ENCODE peak calls at places on chromosomes 7 and 10, in eight cellular contexts. One of them, this sample, is unnamed.

GRCh38 chr7:108528183-108528712 is 2.3 kb upstream of the PNPLA8 start:
- DNase-seq in SJCRH30: no peak
- DNase-seq in heart left ventricle: no peak
- DNase-seq in IMR-90: no peak
- DNase-seq in pancreas: no peak
- DNase-seq in astrocyte of the spinal cord: no peak
- DNase-seq in cardiac fibroblast: no peak
- DNase-seq in psoas muscle: no peak
- DNase-seq in this sample: no peak

GRCh38 chr10:24307696-24308476 is 98.9 kb downstream of the KIAA1217 start:
- DNase-seq in SJCRH30: peak; percentile 27
- DNase-seq in heart left ventricle: peak; percentile 40
- DNase-seq in IMR-90: no peak
- DNase-seq in pancreas: no peak
- DNase-seq in astrocyte of the spinal cord: no peak
- DNase-seq in cardiac fibroblast: no peak
- DNase-seq in psoas muscle: no peak
- DNase-seq in this sample: no peak

GRCh38 chr10:17229016-17229716 is 1.1 kb downstream of the VIM start:
- DNase-seq in SJCRH30: peak; percentile 92
- DNase-seq in heart left ventricle: peak; percentile 93
- DNase-seq in IMR-90: peak; percentile 89
- DNase-seq in pancreas: peak; percentile 83
- DNase-seq in astrocyte of the spinal cord: peak; percentile 95
- DNase-seq in cardiac fibroblast: peak; percentile 92
- DNase-seq in psoas muscle: peak; percentile 94
- DNase-seq in this sample: peak; percentile 77

GRCh38 chr10:5151076-5151475 is 33.9 kb downstream of the AKR1C8 start:
- DNase-seq in SJCRH30: no peak
- DNase-seq in heart left ventricle: no peak
- DNase-seq in IMR-90: no peak
- DNase-seq in pancreas: no peak
- DNase-seq in astrocyte of the spinal cord: no peak
- DNase-seq in cardiac fibroblast: no peak
- DNase-seq in psoas muscle: no peak
- DNase-seq in this sample: no peak

GRCh38 chr7:27143022-27143949 is at the start of gene HOXA5:
- DNase-seq in SJCRH30: peak; percentile 95
- DNase-seq in heart left ventricle: no peak
- DNase-seq in IMR-90: peak; percentile 100
- DNase-seq in pancreas: peak; percentile 64
- DNase-seq in astrocyte of the spinal cord: peak; percentile 99
- DNase-seq in cardiac fibroblast: peak; percentile 62
- DNase-seq in psoas muscle: peak; percentile 86
- DNase-seq in this sample: no peak

GRCh38 chr10:117431160-117431559 is 55.9 kb upstream of the PDZD8 start:
- DNase-seq in SJCRH30: no peak
- DNase-seq in heart left ventricle: no peak
- DNase-seq in IMR-90: no peak
- DNase-seq in pancreas: no peak
- DNase-seq in astrocyte of the spinal cord: no peak
- DNase-seq in cardiac fibroblast: peak; percentile 36
- DNase-seq in psoas muscle: no peak
- DNase-seq in this sample: no peak

GRCh38 chr10:88059176-88059575 is 195.8 kb downstream of the PTEN start:
- DNase-seq in SJCRH30: no peak
- DNase-seq in heart left ventricle: no peak
- DNase-seq in IMR-90: no peak
- DNase-seq in pancreas: no peak
- DNase-seq in astrocyte of the spinal cord: no peak
- DNase-seq in cardiac fibroblast: no peak
- DNase-seq in psoas muscle: no peak
- DNase-seq in this sample: no peak

GRCh38 chr10:3427846-3428442 is 255.4 kb upstream of the PITRM1 start:
- DNase-seq in SJCRH30: peak; percentile 2
- DNase-seq in heart left ventricle: peak; percentile 35
- DNase-seq in IMR-90: no peak
- DNase-seq in pancreas: no peak
- DNase-seq in astrocyte of the spinal cord: no peak
- DNase-seq in cardiac fibroblast: no peak
- DNase-seq in psoas muscle: peak; percentile 75
- DNase-seq in this sample: peak; percentile 31

GRCh38 chr7:17844514-17845196 is 95.6 kb downstream of the SNX13 start:
- DNase-seq in SJCRH30: no peak
- DNase-seq in heart left ventricle: no peak
- DNase-seq in IMR-90: peak; percentile 15
- DNase-seq in pancreas: no peak
- DNase-seq in astrocyte of the spinal cord: peak; percentile 15
- DNase-seq in cardiac fibroblast: peak; percentile 34
- DNase-seq in psoas muscle: no peak
- DNase-seq in this sample: no peak

GRCh38 chr7:142847353-142847752 is 7.5 kb upstream of the EPHB6 start:
- DNase-seq in SJCRH30: no peak
- DNase-seq in heart left ventricle: no peak
- DNase-seq in IMR-90: no peak
- DNase-seq in pancreas: no peak
- DNase-seq in astrocyte of the spinal cord: no peak
- DNase-seq in cardiac fibroblast: no peak
- DNase-seq in psoas muscle: no peak
- DNase-seq in this sample: no peak

GRCh38 chr10:131822694-131823245 is 78.0 kb upstream of the PPP2R2D start:
- DNase-seq in SJCRH30: no peak
- DNase-seq in heart left ventricle: no peak
- DNase-seq in IMR-90: no peak
- DNase-seq in pancreas: peak; percentile 18
- DNase-seq in astrocyte of the spinal cord: no peak
- DNase-seq in cardiac fibroblast: no peak
- DNase-seq in psoas muscle: peak; percentile 35
- DNase-seq in this sample: no peak

GRCh38 chr7:16921644-16922257 is 40.0 kb upstream of the AGR3 start:
- DNase-seq in SJCRH30: no peak
- DNase-seq in heart left ventricle: no peak
- DNase-seq in IMR-90: peak; percentile 20
- DNase-seq in pancreas: no peak
- DNase-seq in astrocyte of the spinal cord: peak; percentile 24
- DNase-seq in cardiac fibroblast: peak; percentile 55
- DNase-seq in psoas muscle: no peak
- DNase-seq in this sample: no peak

GRCh38 chr7:143239822-143240221 is 18.0 kb downstream of the TAS2R40 start:
- DNase-seq in SJCRH30: no peak
- DNase-seq in heart left ventricle: no peak
- DNase-seq in IMR-90: peak; percentile 19
- DNase-seq in pancreas: no peak
- DNase-seq in astrocyte of the spinal cord: peak; percentile 36
- DNase-seq in cardiac fibroblast: peak; percentile 86
- DNase-seq in psoas muscle: no peak
- DNase-seq in this sample: peak; percentile 35

DNA sequence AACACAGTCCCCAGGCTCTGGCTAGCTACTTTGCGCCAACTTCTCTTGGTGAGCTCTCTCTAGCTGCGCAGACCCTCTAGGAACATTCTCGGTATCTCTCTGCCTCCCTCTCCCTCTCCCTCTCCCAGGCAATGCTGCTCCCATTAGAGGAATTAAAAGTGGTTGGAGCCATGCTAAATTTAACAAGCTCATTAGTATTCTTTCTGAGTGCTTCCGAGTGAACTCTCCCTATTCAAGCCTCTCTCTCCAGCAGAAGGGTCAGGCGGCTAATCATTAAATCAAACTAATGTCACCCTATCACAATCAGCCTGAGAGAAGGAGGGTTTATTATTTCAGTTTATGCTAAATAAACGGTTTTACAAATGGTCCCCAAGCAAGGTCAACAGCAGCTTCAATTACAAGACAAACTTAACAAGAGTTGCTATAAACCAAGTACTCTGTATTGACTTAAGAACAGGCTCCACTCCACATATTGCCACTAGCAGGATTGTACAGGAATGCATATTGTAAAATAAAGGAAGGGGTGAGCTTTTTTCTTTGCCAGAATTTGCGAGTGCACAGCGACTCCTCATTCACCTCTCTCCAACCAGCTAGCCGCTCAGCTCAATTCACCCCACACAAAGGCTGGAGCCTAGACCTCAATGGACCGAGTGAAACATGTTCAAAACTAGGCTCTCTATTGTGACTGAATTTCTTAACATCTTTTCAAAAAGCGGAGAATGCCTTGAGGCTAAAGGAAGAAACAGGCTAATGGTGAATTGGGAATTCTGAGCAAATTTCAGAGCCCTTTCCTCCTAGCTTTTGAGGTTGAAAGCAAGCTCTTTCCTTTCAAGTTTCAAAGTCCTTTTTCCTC is 84.4 kb downstream of the GLI3 start:
- DNase-seq in SJCRH30: peak; percentile 13
- DNase-seq in heart left ventricle: no peak
- DNase-seq in IMR-90: no peak
- DNase-seq in pancreas: no peak
- DNase-seq in astrocyte of the spinal cord: no peak
- DNase-seq in cardiac fibroblast: no peak
- DNase-seq in psoas muscle: no peak
- DNase-seq in this sample: no peak
- H3K4me3 ChIP-seq in SJCRH30: no peak overlapping the region
- H3K4me3 ChIP-seq in heart left ventricle: no peak overlapping the region
- H3K4me3 ChIP-seq in IMR-90: no peak overlapping the region
- H3K4me3 ChIP-seq in pancreas: no peak overlapping the region
- H3K4me3 ChIP-seq in astrocyte of the spinal cord: no peak overlapping the region
- H3K4me3 ChIP-seq in cardiac fibroblast: no peak overlapping the region
- H3K4me3 ChIP-seq in psoas muscle: no peak overlapping the region
- H3K4me3 ChIP-seq in this sample: no peak overlapping the region

GRCh38 chr10:100537475-100537874 is 1.7 kb downstream of the HIF1AN start:
- DNase-seq in SJCRH30: peak; percentile 77
- DNase-seq in heart left ventricle: no peak
- DNase-seq in IMR-90: no peak
- DNase-seq in pancreas: no peak
- DNase-seq in astrocyte of the spinal cord: no peak
- DNase-seq in cardiac fibroblast: no peak
- DNase-seq in psoas muscle: no peak
- DNase-seq in this sample: no peak

GRCh38 chr10:100534726-100535125 is 1.0 kb upstream of the HIF1AN start:
- DNase-seq in SJCRH30: peak; percentile 29
- DNase-seq in heart left ventricle: no peak
- DNase-seq in IMR-90: no peak
- DNase-seq in pancreas: no peak
- DNase-seq in astrocyte of the spinal cord: no peak
- DNase-seq in cardiac fibroblast: no peak
- DNase-seq in psoas muscle: no peak
- DNase-seq in this sample: no peak

GRCh38 chr10:100535715-100536353 is at the start of gene HIF1AN:
- DNase-seq in SJCRH30: peak; percentile 99
- DNase-seq in heart left ventricle: peak; percentile 92
- DNase-seq in IMR-90: peak; percentile 95
- DNase-seq in pancreas: peak; percentile 85
- DNase-seq in astrocyte of the spinal cord: peak; percentile 96
- DNase-seq in cardiac fibroblast: peak; percentile 97
- DNase-seq in psoas muscle: peak; percentile 94
- DNase-seq in this sample: peak; percentile 78

GRCh38 chr10:100531761-100532160 is 2.1 kb upstream of the NDUFB8 start:
- DNase-seq in SJCRH30: peak; percentile 24
- DNase-seq in heart left ventricle: no peak
- DNase-seq in IMR-90: no peak
- DNase-seq in pancreas: no peak
- DNase-seq in astrocyte of the spinal cord: no peak
- DNase-seq in cardiac fibroblast: no peak
- DNase-seq in psoas muscle: no peak
- DNase-seq in this sample: no peak

DNA sequence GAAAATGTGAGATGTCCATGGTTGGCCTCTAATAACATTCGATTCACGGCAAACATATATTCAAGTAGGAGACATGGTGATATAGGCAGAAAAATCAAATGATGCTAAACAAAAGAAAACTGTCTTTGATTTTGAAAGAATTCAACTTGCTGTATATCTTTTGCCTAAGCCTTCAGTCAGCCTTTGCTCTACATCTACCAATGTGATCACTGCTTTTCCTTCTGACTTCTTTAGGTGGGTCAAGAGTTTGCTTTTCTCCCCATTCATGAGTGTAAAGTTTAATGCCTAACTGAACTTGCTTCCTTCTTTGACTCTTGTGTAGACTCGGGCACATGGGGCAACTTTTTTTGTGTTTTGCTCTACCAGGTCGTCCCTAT is 417 bp upstream of the HIF1AN start:
- DNase-seq in SJCRH30: no peak
- DNase-seq in heart left ventricle: no peak
- DNase-seq in IMR-90: no peak
- DNase-seq in pancreas: no peak
- DNase-seq in astrocyte of the spinal cord: no peak
- DNase-seq in cardiac fibroblast: no peak
- DNase-seq in psoas muscle: no peak
- DNase-seq in this sample: no peak
- H3K4me3 ChIP-seq in SJCRH30: peak overlapping the region; percentile 88
- H3K4me3 ChIP-seq in heart left ventricle: peak overlapping the region; percentile 75
- H3K4me3 ChIP-seq in IMR-90: peak overlapping the region; percentile 68
- H3K4me3 ChIP-seq in pancreas: peak overlapping the region; percentile 91
- H3K4me3 ChIP-seq in astrocyte of the spinal cord: peak overlapping the region; percentile 91
- H3K4me3 ChIP-seq in cardiac fibroblast: peak overlapping the region; percentile 72
- H3K4me3 ChIP-seq in psoas muscle: peak overlapping the region; percentile 89
- H3K4me3 ChIP-seq in this sample: peak overlapping the region; percentile 63

DNA sequence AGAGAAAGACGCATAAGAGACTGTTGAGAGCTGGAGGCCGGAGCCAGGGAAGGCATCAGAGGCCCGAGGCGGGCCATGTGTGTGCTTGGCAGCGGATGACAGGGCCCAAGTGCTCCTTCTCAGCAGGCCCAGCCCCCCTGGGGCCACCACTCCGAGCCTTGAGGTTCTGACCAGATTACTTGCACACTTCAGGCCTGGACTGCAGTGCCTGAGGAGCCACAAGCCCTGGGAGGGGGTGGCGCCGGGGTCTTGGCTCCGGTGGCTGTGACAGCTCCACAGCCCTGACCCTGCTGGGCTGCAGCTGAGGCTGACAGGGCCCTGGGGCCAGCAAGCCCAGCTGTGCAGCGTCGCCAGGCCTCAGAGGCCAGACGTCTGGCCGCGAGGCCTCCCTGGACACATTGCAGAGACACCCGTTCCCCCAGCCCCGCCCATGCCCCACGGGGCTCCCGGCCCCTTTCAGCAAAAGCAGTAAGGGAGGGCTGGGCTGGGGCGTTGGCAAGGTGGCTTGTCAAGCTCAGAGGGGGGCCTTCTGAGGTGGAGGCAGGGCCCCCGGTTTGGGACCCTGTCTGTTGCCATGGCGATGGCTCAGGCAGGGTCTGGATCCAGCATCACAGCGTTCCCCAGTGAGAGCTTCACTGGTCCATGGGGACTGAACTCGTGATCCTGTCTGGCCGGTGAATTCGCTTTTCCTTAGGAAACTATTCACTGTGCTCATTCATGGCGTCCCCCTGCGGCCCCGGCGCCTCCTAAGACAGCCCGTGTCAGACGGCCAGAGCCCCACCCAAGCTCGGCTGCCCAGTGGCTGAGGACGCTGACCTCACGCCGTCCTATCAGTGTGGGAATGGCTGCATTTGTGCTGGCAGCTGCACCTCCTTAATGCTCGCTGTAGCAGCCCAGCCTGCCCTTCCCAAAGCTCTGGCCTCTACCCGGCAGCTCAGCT is 5.7 kb downstream of the ELN start:
- DNase-seq in SJCRH30: peak; percentile 88
- DNase-seq in heart left ventricle: peak; percentile 88
- DNase-seq in IMR-90: no peak
- DNase-seq in pancreas: peak; percentile 85
- DNase-seq in astrocyte of the spinal cord: peak; percentile 46
- DNase-seq in cardiac fibroblast: peak; percentile 67
- DNase-seq in psoas muscle: peak; percentile 90
- DNase-seq in this sample: no peak
- H3K4me3 ChIP-seq in SJCRH30: peak overlapping the region; percentile 44
- H3K4me3 ChIP-seq in heart left ventricle: peak overlapping the region; percentile 15
- H3K4me3 ChIP-seq in IMR-90: no peak overlapping the region
- H3K4me3 ChIP-seq in pancreas: peak overlapping the region; percentile 12
- H3K4me3 ChIP-seq in astrocyte of the spinal cord: no peak overlapping the region
- H3K4me3 ChIP-seq in cardiac fibroblast: no peak overlapping the region
- H3K4me3 ChIP-seq in psoas muscle: no peak overlapping the region
- H3K4me3 ChIP-seq in this sample: no peak overlapping the region

GRCh38 chr7:47573758-47574472 is 8.0 kb downstream of the TNS3 start:
- DNase-seq in SJCRH30: no peak
- DNase-seq in heart left ventricle: no peak
- DNase-seq in IMR-90: peak; percentile 87
- DNase-seq in pancreas: no peak
- DNase-seq in astrocyte of the spinal cord: peak; percentile 59
- DNase-seq in cardiac fibroblast: peak; percentile 73
- DNase-seq in psoas muscle: no peak
- DNase-seq in this sample: no peak
- H3K4me3 ChIP-seq in SJCRH30: no peak overlapping the region
- H3K4me3 ChIP-seq in heart left ventricle: no peak overlapping the region
- H3K4me3 ChIP-seq in IMR-90: no peak overlapping the region
- H3K4me3 ChIP-seq in pancreas: peak overlapping the region; percentile 8
- H3K4me3 ChIP-seq in astrocyte of the spinal cord: no peak overlapping the region
- H3K4me3 ChIP-seq in cardiac fibroblast: no peak overlapping the region
- H3K4me3 ChIP-seq in psoas muscle: no peak overlapping the region
- H3K4me3 ChIP-seq in this sample: no peak overlapping the region